ENCODE peak calls at places on chromosomes 12 and 14, in five cellular contexts. D, M, A, B and E are unnamed samples.

GRCh38 chr14:99968156-99968920 is 96.9 kb upstream of the EVL start:
- DNase-seq in A (peak), D (peak), B (peak), M (no peak), E (peak)

GRCh38 chr12:130081420-130081819 is 80.8 kb upstream of the FZD10 start:
- DNase-seq in A (no peak), M (no peak), D (no peak), B (no peak), E (no peak)

GRCh38 chr12:121439715-121440114 is 39.8 kb downstream of the RNF34 start:
- DNase-seq in B (no peak), M (no peak), D (no peak), A (no peak), E (no peak)

GRCh38 chr14:80615831-80616230 is 325.7 kb downstream of the CEP128 start:
- DNase-seq in A (no peak), B (no peak), M (peak), D (no peak), E (no peak)

GRCh38 chr14:95695913-95696312 is 9.7 kb downstream of the TCL1B start:
- DNase-seq in D (no peak), A (no peak), B (no peak), M (no peak), E (no peak)

GRCh38 chr12:127496255-127496654 is 770.7 kb upstream of the TMEM132C start:
- DNase-seq in A (no peak), M (no peak), D (no peak), B (no peak), E (no peak)

GRCh38 chr12:4587108-4587507 is 25.1 kb downstream of the DYRK4 start:
- DNase-seq in M (no peak), A (no peak), B (no peak), D (no peak), E (no peak)

GRCh38 chr12:63917864-63918742 is 73.6 kb downstream of the SRGAP1 start:
- DNase-seq in D (peak), A (peak), B (peak), M (no peak), E (peak)

GRCh38 chr12:41466762-41467270 is 278.7 kb downstream of the PDZRN4 start:
- DNase-seq in A (no peak), M (no peak), D (no peak), B (no peak), E (no peak)

GRCh38 chr12:110270125-110270962 is 10.7 kb upstream of the ATP2A2 start:
- DNase-seq in D (peak), M (no peak), A (peak), B (peak), E (peak)

GRCh38 chr14:35402323-35403084 is 2.0 kb downstream of the NFKBIA start:
- DNase-seq in D (peak), M (no peak), A (peak), B (no peak), E (no peak)

GRCh38 chr12:101830391-101831325 is at the start of gene GNPTAB:
- DNase-seq in B (peak), M (peak), D (peak), A (peak), E (peak)

GRCh38 chr12:124361074-124361965 is 66.4 kb downstream of the RFLNA start:
- DNase-seq in B (no peak), M (no peak), D (no peak), A (peak), E (no peak)

GRCh38 chr14:68683326-68683725 is 109.5 kb downstream of the ZFP36L1 start:
- DNase-seq in B (no peak), A (peak), M (no peak), D (peak), E (peak)

GRCh38 chr12:92905811-92906554 is 23.1 kb downstream of the EEA1 start:
- DNase-seq in B (no peak), M (no peak), D (peak), A (no peak), E (no peak)

GRCh38 chr12:44381341-44381740 is 494.8 kb downstream of the NELL2 start:
- DNase-seq in A (no peak), M (no peak), B (no peak), D (no peak), E (no peak)

GRCh38 chr14:51807355-51807754 is 53.1 kb upstream of the GNG2 start:
- DNase-seq in A (peak), M (no peak), D (peak), B (no peak), E (no peak)

GRCh38 chr14:106812788-106813476 is 1286.5 kb downstream of the TMEM121 start:
- DNase-seq in A (no peak), D (no peak), M (no peak), B (no peak), E (no peak)

GRCh38 chr14:31038521-31039166 is 12.5 kb upstream of the STRN3 start:
- DNase-seq in D (no peak), B (no peak), M (no peak), A (peak), E (no peak)

GRCh38 chr12:100666588-100666987 is 93.1 kb downstream of the GAS2L3 start:
- DNase-seq in D (no peak), B (no peak), M (no peak), A (no peak), E (no peak)

GRCh38 chr12:69529021-69529420 is 56.2 kb upstream of the CCT2 start:
- DNase-seq in D (no peak), B (no peak), A (no peak), M (no peak), E (no peak)

GRCh38 chr12:43812926-43813325 is 6.8 kb upstream of the TWF1 start:
- DNase-seq in M (no peak), B (no peak), D (peak), A (no peak), E (no peak)

GRCh38 chr12:96501908-96502307 is 12.5 kb downstream of the CFAP54 start:
- DNase-seq in M (no peak), B (no peak), D (no peak), A (no peak), E (no peak)

GRCh38 chr12:20212036-20212435 is 156.3 kb upstream of the PDE3A start:
- DNase-seq in M (no peak), D (peak), B (no peak), A (peak), E (no peak)

GRCh38 chr14:50453869-50454268 is 57.2 kb upstream of the CDKL1 start:
- DNase-seq in D (no peak), M (no peak), B (no peak), A (no peak), E (no peak)

GRCh38 chr12:18658829-18659228 is 79.0 kb downstream of the PLCZ1 start:
- DNase-seq in B (no peak), M (no peak), D (peak), A (no peak), E (no peak)

GRCh38 chr14:56891226-56891625 is 80.9 kb upstream of the OTX2 start:
- DNase-seq in D (no peak), A (no peak), B (no peak), M (no peak), E (no peak)

GRCh38 chr12:122093098-122093883 is 14.7 kb downstream of the MLXIP start:
- DNase-seq in D (no peak), M (no peak), B (no peak), A (no peak), E (no peak)

GRCh38 chr12:102480401-102480800 is at the start of gene IGF1:
- DNase-seq in M (no peak), B (peak), D (peak), A (peak), E (no peak)

GRCh38 chr12:58608711-58609110 is 311.6 kb downstream of the LRIG3 start:
- DNase-seq in D (peak), A (no peak), M (no peak), B (no peak), E (no peak)

GRCh38 chr12:28051516-28052456 is 79.3 kb upstream of the PTHLH start:
- DNase-seq in D (peak), A (peak), B (no peak), M (no peak), E (peak)

GRCh38 chr12:62737201-62737600 is 197.7 kb downstream of the PPM1H start:
- DNase-seq in M (no peak), D (no peak), A (no peak), B (no peak), E (no peak)